ENCODE peak calls at places on chromosome 18, in nine cellular contexts. H, V, F, C, M, A, S, U and Z are unnamed samples.

GRCh38 chr18:48003426-48004349 is 73.2 kb upstream of the SMAD2 start:
- DNase-seq in F (no peak), U (no peak), H (peak), M (no peak), V (peak), S (no peak), A (peak), C (no peak), Z (peak)

GRCh38 chr18:63131106-63131943 is 188.2 kb downstream of the BCL2 start:
- DNase-seq in V (peak), A (peak), H (peak), M (peak), F (peak), S (no peak), C (peak), U (no peak), Z (peak)

GRCh38 chr18:79507546-79508480 is 112.1 kb downstream of the NFATC1 start:
- DNase-seq in V (peak), S (peak), A (peak), U (peak), H (peak), F (no peak), M (no peak), C (no peak), Z (peak)

GRCh38 chr18:22346342-22346967 is 71.3 kb downstream of the CTAGE1 start:
- DNase-seq in M (peak), U (no peak), H (peak), C (no peak), V (peak), F (no peak), S (no peak), A (no peak), Z (peak)

GRCh38 chr18:7941533-7941932 is 374.4 kb downstream of the PTPRM start:
- DNase-seq in U (peak), F (no peak), V (no peak), M (no peak), H (peak), A (no peak), C (no peak), S (peak), Z (no peak)

GRCh38 chr18:551404-552061 is 28.6 kb upstream of the CETN1 start:
- DNase-seq in V (no peak), M (no peak), A (no peak), H (no peak), C (no peak), F (no peak), U (no peak), S (no peak), Z (no peak)

GRCh38 chr18:45760443-45761036 is 36.6 kb downstream of the SLC14A1 start:
- DNase-seq in H (no peak), F (no peak), V (no peak), M (no peak), A (no peak), S (no peak), C (no peak), U (no peak), Z (no peak)

GRCh38 chr18:39523281-39523680 is 1957.7 kb upstream of the CELF4 start:
- DNase-seq in S (no peak), U (no peak), M (no peak), V (peak), H (no peak), C (no peak), A (no peak), F (no peak), Z (peak)

GRCh38 chr18:62881509-62882016 is 166.2 kb downstream of the PHLPP1 start:
- DNase-seq in H (peak), U (no peak), S (no peak), C (no peak), F (peak), A (peak), V (peak), M (no peak), Z (peak)

GRCh38 chr18:13500227-13500865 is 226.0 kb downstream of the FAM210A start:
- DNase-seq in V (peak), M (no peak), C (no peak), F (peak), H (no peak), U (no peak), S (peak), A (no peak), Z (no peak)

GRCh38 chr18:41593276-41593675 is 361.8 kb upstream of the PIK3C3 start:
- DNase-seq in S (no peak), U (no peak), M (no peak), F (no peak), H (no peak), A (no peak), C (no peak), V (no peak), Z (no peak)

GRCh38 chr18:55234366-55235093 is 275.3 kb upstream of the CCDC68 start:
- DNase-seq in C (peak), M (peak), H (peak), F (peak), S (peak), V (peak), U (peak), A (peak), Z (peak)
- TF ChIP-seq CTCF in C (peak), M (peak), H (peak), F (peak), S (peak), V (peak), U (peak), A (peak), Z (peak)

GRCh38 chr18:3597159-3597977 is 147.4 kb downstream of the TGIF1 start:
- DNase-seq in S (no peak), U (no peak), A (no peak), V (no peak), F (no peak), C (no peak), M (no peak), H (no peak), Z (no peak)
- TF ChIP-seq CTCF in S (no peak), U (no peak), A (no peak), V (no peak), F (no peak), C (no peak), M (no peak), H (no peak), Z (no peak)

DNA sequence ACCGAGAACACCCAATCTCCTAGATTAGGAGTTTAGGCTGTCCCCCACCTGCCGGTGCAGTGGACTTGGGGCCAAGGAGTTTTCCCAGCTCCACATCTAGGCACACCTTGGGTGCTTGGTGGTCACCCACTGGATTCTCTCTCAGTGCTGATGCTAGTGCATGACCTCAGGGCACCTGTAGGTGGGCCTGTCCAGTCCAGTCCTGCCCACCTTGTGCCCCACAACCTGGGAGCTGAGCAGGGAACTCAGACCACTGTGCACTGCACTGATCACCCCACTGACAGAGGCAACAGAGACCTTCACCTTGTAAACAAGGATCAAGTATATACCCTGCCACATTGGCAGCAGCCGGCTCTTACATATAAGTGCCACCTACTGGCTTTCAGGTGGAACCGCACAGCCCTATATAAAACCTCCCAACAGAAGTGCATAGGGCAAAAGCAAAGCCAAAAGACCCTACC is 12.7 kb upstream of the CDH19 start:
- DNase-seq in U (no peak), F (no peak), A (peak), V (no peak), M (no peak), H (peak), S (no peak), C (peak), Z (no peak)
- TF ChIP-seq CTCF in U (peak), F (no peak), A (peak), V (peak), M (no peak), H (no peak), S (no peak), C (peak), Z (peak)

GRCh38 chr18:58541137-58541788 is 87.6 kb downstream of the ALPK2 start:
- DNase-seq in A (peak), F (no peak), H (no peak), M (no peak), S (no peak), U (no peak), C (no peak), V (peak), Z (peak)
- TF ChIP-seq CTCF in A (peak), F (no peak), H (no peak), M (no peak), S (peak), U (no peak), C (peak), V (peak), Z (peak)

GRCh38 chr18:9671214-9671613 is 36.9 kb upstream of the RAB31 start:
- DNase-seq in S (no peak), H (no peak), M (no peak), U (no peak), F (no peak), A (no peak), V (no peak), C (no peak), Z (no peak)

GRCh38 chr18:9669016-9669415 is 39.1 kb upstream of the RAB31 start:
- DNase-seq in S (no peak), H (no peak), V (no peak), M (no peak), A (no peak), C (no peak), F (no peak), U (no peak), Z (no peak)

GRCh38 chr18:9679125-9679524 is 29.0 kb upstream of the RAB31 start:
- DNase-seq in H (no peak), M (no peak), U (no peak), S (no peak), F (no peak), V (no peak), A (no peak), C (no peak), Z (no peak)

GRCh38 chr18:9673296-9674251 is 34.5 kb upstream of the RAB31 start:
- DNase-seq in U (peak), M (no peak), F (peak), C (peak), S (no peak), A (peak), V (peak), H (peak), Z (peak)
- TF ChIP-seq CTCF in U (peak), M (no peak), F (peak), C (peak), S (peak), A (peak), V (peak), H (peak), Z (peak)

GRCh38 chr18:49617846-49618245 is 56.0 kb downstream of the LIPG start:
- DNase-seq in A (no peak), U (no peak), C (no peak), V (no peak), F (no peak), S (no peak), H (no peak), M (no peak), Z (no peak)

GRCh38 chr18:49621851-49622351 is 60.0 kb downstream of the LIPG start:
- DNase-seq in H (no peak), A (no peak), M (no peak), F (no peak), C (no peak), U (no peak), S (no peak), V (no peak), Z (no peak)

GRCh38 chr18:49621301-49621700 is 59.4 kb downstream of the LIPG start:
- DNase-seq in H (no peak), C (no peak), U (no peak), A (no peak), F (no peak), M (no peak), S (no peak), V (no peak), Z (no peak)

GRCh38 chr18:49618741-49619392 is 57.0 kb downstream of the LIPG start:
- DNase-seq in A (no peak), H (no peak), S (no peak), V (no peak), M (no peak), U (no peak), F (no peak), C (no peak), Z (no peak)

DNA sequence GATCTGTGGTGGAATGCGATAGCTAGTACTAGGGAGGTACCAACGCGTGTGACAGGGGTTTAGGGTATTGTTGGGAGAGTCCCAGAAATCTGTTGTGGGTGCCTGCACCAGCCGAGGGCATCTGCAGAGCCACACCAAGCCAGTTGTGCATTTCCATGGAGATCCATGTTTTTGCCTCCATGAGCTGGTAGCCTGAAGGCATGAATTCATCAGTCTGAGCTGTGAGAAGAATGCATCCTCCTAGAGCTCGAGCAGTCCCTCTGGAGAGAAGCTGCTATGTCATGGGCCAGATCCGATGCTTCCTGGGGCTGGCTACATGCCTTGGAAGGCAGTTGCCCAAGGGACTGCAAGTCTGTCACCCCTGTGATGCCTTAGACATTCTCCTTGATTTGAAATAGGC is 57.9 kb downstream of the LIPG start:
- DNase-seq in V (peak), C (no peak), U (no peak), H (no peak), A (no peak), S (no peak), F (no peak), M (no peak), Z (no peak)
- TF ChIP-seq CTCF in V (no peak), C (no peak), U (no peak), H (no peak), A (no peak), S (no peak), F (no peak), M (no peak), Z (no peak)

GRCh38 chr18:2997846-2998599 is 14.9 kb downstream of the LPIN2 start:
- DNase-seq in S (no peak), V (no peak), U (no peak), C (no peak), F (no peak), A (no peak), H (no peak), M (no peak), Z (no peak)

GRCh38 chr18:2992995-2993877 is 19.7 kb downstream of the LPIN2 start:
- DNase-seq in A (no peak), S (no peak), C (no peak), U (no peak), V (no peak), H (no peak), M (no peak), F (no peak), Z (no peak)

GRCh38 chr18:2994190-2994589 is 18.8 kb downstream of the LPIN2 start:
- DNase-seq in A (no peak), S (no peak), U (no peak), F (no peak), H (no peak), V (no peak), M (no peak), C (no peak), Z (no peak)

GRCh38 chr18:2997429-2997828 is 15.5 kb downstream of the LPIN2 start:
- DNase-seq in F (no peak), S (no peak), M (no peak), C (no peak), A (no peak), H (no peak), U (no peak), V (no peak), Z (no peak)

GRCh38 chr18:2994603-2995432 is 18.1 kb downstream of the LPIN2 start:
- DNase-seq in C (peak), U (no peak), S (peak), H (peak), V (no peak), M (peak), A (no peak), F (no peak), Z (no peak)
- TF ChIP-seq CTCF in C (peak), U (peak), S (peak), H (peak), V (peak), M (peak), A (no peak), F (no peak), Z (peak)

DNA sequence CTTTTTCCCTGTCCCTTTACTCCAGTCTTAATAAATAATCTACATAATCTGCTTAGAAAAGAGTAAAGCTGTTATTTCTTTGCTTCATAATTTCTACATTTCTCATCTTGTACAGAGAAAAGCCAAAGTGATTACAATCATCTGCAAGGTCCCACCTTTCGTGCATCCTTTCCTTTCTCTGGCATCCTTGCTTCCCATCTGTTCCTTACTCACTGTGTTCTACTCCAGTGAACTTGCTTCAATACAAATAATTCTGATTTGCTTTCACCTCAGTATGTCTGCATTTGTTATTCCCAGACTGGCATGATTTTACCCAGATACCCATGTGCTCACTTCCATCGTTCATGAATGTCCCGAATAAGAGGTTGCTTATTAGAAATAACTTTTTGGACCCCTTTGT is 99.4 kb upstream of the DSEL start:
- DNase-seq in M (no peak), U (no peak), S (no peak), A (no peak), H (no peak), F (no peak), C (no peak), V (no peak), Z (no peak)
- TF ChIP-seq CTCF in M (no peak), U (no peak), S (no peak), A (no peak), H (no peak), F (no peak), C (no peak), V (no peak), Z (no peak)

DNA sequence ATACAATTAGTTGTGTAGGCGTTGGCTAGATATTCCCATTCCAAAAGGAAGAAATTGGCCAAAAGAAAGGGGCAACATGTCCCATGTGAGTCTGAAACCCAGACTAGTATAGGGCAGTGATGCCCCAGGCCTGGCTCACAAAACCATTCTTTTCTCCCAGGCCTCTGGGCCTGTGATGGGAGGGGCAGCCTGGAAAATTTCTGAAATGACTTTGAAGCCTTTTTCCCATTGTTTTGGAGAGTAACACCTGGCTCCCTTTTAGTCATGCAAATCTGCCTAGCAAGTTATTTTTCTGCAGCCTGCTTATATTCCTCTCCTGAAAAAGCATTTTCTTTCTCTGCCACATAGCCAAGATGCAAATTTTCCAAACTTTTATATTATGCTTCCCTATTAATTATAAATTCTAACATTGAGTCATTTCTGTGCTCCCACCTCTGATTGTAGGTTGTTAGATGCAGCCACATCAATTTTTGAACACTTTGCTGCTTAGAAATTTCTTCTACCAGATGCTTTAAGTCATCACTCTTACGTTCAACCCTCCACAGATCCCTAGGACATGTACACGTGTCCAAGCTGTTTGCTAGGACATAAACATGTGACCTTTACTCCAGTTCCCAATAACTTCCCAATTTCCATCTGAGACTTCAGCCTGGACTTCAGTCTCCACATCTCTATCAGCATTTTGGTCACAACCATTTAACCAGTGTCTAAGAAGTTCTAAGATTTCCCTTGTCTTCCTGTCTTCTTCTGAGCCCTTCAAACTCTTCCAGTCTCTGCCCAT is 76.1 kb upstream of the MC4R start:
- DNase-seq in F (no peak), M (no peak), H (no peak), U (no peak), V (no peak), A (no peak), C (no peak), S (no peak), Z (no peak)
- TF ChIP-seq CTCF in F (no peak), M (no peak), H (no peak), U (no peak), V (no peak), A (no peak), C (no peak), S (no peak), Z (no peak)

DNA sequence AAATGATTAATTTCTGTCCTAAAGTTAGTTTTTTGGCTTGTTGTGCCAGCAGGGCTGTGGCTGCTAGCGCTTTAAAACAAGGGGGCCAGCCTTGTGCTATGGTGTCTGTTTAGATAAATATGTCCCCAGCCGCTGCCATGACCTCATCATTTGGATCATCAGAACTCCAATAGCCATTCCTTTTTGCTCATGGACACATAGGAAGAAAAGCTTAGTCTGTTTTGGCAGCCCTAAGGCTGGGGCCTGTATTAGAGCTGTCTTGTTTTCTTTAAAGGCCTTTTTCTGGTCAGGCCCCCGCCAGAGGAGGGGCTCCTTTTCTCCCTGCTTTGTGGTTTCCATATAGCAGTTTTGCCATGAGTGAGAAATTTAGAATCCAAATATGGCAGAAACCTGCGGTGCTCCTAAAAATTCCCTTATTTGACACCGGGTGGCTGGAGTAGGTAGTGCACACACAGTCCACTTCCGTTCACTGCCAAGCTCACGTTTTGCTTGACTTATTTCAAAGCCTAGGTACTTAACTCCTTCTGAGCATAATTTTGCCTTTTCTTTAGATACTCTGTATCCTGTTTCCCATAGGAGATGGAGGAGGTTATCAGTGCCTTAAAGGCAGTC is 60.4 kb upstream of the SLC35G4 start:
- DNase-seq in A (no peak), V (no peak), H (no peak), C (no peak), F (no peak), M (no peak), S (no peak), U (no peak), Z (no peak)
- TF ChIP-seq CTCF in A (no peak), V (peak), H (no peak), C (no peak), F (no peak), M (no peak), S (no peak), U (no peak), Z (no peak)